ENCODE peak calls at places on chromosomes 16 and 17, in six cellular contexts. W, J, A, P, Y and B are unnamed samples.

GRCh38 chr17:45226620-45227019 is 4.9 kb downstream of the FMNL1 start:
- DNase-seq in W (no peak), J (no peak), A (no peak), P (no peak), Y (no peak), B (no peak)

GRCh38 chr17:5883775-5884665 is 186.2 kb upstream of the WSCD1 start:
- DNase-seq in W (no peak), J (no peak), A (no peak), P (no peak), Y (peak), B (no peak)

GRCh38 chr16:8893976-8894690 is 12.0 kb downstream of the LITAFD start:
- DNase-seq in W (no peak), J (no peak), A (no peak), P (no peak), Y (no peak), B (no peak)

GRCh38 chr16:11507991-11508390 is 78.7 kb downstream of the LITAF start:
- DNase-seq in W (no peak), J (no peak), A (no peak), P (no peak), Y (no peak), B (no peak)

GRCh38 chr17:38608648-38609047 is 2.9 kb upstream of the SRCIN1 start:
- DNase-seq in W (no peak), J (no peak), A (no peak), P (no peak), Y (peak), B (no peak)

GRCh38 chr17:78912082-78912481 is 9.1 kb upstream of the CEP295NL start:
- DNase-seq in W (no peak), J (no peak), A (no peak), P (no peak), Y (no peak), B (no peak)

GRCh38 chr16:64983226-64983625 is 138.6 kb downstream of the CDH11 start:
- DNase-seq in W (no peak), J (no peak), A (no peak), P (no peak), Y (no peak), B (no peak)

GRCh38 chr17:41618341-41619161 is 5.8 kb downstream of the KRT17 start:
- DNase-seq in W (no peak), J (no peak), A (no peak), P (no peak), Y (peak), B (no peak)

GRCh38 chr17:39739020-39739884 is 1.5 kb downstream of the GRB7 start:
- DNase-seq in W (no peak), J (no peak), A (no peak), P (no peak), Y (peak), B (no peak)

GRCh38 chr16:48592839-48593429 is 17.0 kb downstream of the N4BP1 start:
- DNase-seq in W (peak), J (no peak), A (no peak), P (no peak), Y (no peak), B (no peak)

GRCh38 chr16:29312835-29313558 is 93.5 kb downstream of the NPIPB11 start:
- DNase-seq in W (peak), J (no peak), A (no peak), P (no peak), Y (no peak), B (no peak)

GRCh38 chr17:48278755-48279491 is 151.1 kb downstream of the SKAP1 start:
- DNase-seq in W (no peak), J (no peak), A (no peak), P (no peak), Y (no peak), B (no peak)

GRCh38 chr16:71784093-71784492 is 24.5 kb downstream of the AP1G1 start:
- DNase-seq in W (no peak), J (no peak), A (no peak), P (no peak), Y (no peak), B (no peak)

GRCh38 chr17:81328925-81329278 is 33.8 kb upstream of the SLC38A10 start:
- DNase-seq in W (no peak), J (no peak), A (no peak), P (no peak), Y (peak), B (no peak)

GRCh38 chr17:17783121-17783824 is 53.5 kb downstream of the SREBF1 start:
- DNase-seq in W (peak), J (peak), A (peak), P (no peak), Y (peak), B (peak)

GRCh38 chr16:3065742-3066439 is 451 bp downstream of the IL32 start:
- DNase-seq in W (no peak), J (no peak), A (no peak), P (no peak), Y (no peak), B (no peak)

GRCh38 chr16:65937455-65937854 is 429.0 kb upstream of the CDH5 start:
- DNase-seq in W (no peak), J (no peak), A (no peak), P (no peak), Y (no peak), B (no peak)

GRCh38 chr17:64130559-64131001 is 636 bp upstream of the ERN1 start:
- DNase-seq in W (no peak), J (peak), A (no peak), P (peak), Y (peak), B (peak)

GRCh38 chr16:73671102-73671501 is 623.2 kb upstream of the ZFHX3 start:
- DNase-seq in W (no peak), J (no peak), A (no peak), P (no peak), Y (no peak), B (no peak)

GRCh38 chr16:89093602-89094251 is at the start of gene ACSF3:
- DNase-seq in W (peak), J (peak), A (peak), P (peak), Y (no peak), B (peak)

GRCh38 chr17:31433811-31434210 is 42.3 kb downstream of the RAB11FIP4 start:
- DNase-seq in W (no peak), J (no peak), A (no peak), P (no peak), Y (no peak), B (no peak)

GRCh38 chr17:63832455-63832854 is 5.0 kb upstream of the FTSJ3 start:
- DNase-seq in W (no peak), J (no peak), A (no peak), P (no peak), Y (no peak), B (no peak)

GRCh38 chr17:61218438-61218837 is 181.2 kb upstream of the TBX2 start:
- DNase-seq in W (peak), J (peak), A (no peak), P (peak), Y (peak), B (peak)

GRCh38 chr16:70706948-70707465 is 21.2 kb upstream of the MTSS2 start:
- DNase-seq in W (peak), J (peak), A (no peak), P (peak), Y (peak), B (no peak)

DNA sequence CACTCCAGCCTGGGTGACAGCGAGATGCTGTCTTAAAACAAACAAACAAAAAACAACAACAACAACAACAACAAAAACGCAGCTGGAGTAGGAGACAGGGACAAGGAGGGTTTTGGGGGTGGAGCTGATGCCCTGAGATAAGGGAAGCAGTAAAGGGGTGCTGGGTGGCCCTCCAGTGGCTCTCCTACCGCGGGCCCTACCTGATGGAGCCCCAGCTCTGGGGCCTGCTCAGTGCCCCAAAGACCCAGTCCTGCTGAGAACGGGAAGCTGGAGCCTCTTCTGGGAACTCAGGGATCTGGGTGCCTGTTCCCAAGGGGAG is 21.3 kb upstream of the NAGS start:
- DNase-seq in W (no peak), J (no peak), A (no peak), P (no peak), Y (no peak), B (no peak)
- H3K4me3 ChIP-seq in W (no peak), J (no peak), A (peak), P (no peak), Y (no peak), B (no peak)

DNA sequence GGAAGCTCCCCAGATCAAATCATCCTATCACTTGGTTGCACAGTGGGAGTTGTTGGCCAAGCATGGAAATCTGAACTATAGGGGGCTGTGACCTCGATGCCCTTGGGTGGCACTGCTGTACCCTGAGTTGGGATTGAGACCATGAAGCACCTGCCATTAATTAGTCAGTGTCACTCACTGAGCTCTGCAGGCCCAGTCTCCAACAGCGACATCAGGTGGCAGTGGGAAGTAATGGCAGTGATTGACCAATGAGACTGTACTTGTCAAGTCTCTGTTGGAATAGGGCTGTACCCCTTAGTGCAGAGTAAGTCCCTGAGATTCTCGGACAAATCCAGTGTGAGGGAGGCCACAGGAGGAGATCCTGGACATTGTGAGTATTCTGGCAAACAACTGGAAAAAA is 118.0 kb upstream of the RPL38 start:
- DNase-seq in W (no peak), J (peak), A (no peak), P (no peak), Y (no peak), B (peak)
- TF ChIP-seq CTCF in W (peak), J (no peak), A (no peak), P (peak), Y (no peak), B (peak)

GRCh38 chr17:75514299-75515228 is 773 bp downstream of the CASKIN2 start:
- DNase-seq in W (no peak), J (no peak), A (no peak), P (no peak), Y (peak), B (no peak)
- H3K4me3 ChIP-seq in W (peak), J (peak), A (peak), P (peak), Y (peak), B (no peak)

GRCh38 chr16:1152651-1153259 is at the start of gene CACNA1H:
- DNase-seq in W (no peak), J (no peak), A (peak), P (no peak), Y (no peak), B (no peak)
- TF ChIP-seq CTCF in W (peak), J (no peak), A (peak), P (no peak), Y (no peak), B (no peak)

GRCh38 chr17:7176107-7176851 is 2.9 kb downstream of the ASGR1 start:
- DNase-seq in W (no peak), J (no peak), A (no peak), P (no peak), Y (no peak), B (no peak)

GRCh38 chr17:7177954-7178477 is 1.2 kb downstream of the ASGR1 start:
- DNase-seq in W (peak), J (peak), A (no peak), P (no peak), Y (peak), B (no peak)

GRCh38 chr17:7178973-7179316 is 225 bp downstream of the ASGR1 start:
- DNase-seq in W (no peak), J (no peak), A (no peak), P (no peak), Y (no peak), B (no peak)

GRCh38 chr17:7176870-7177209 is 2.3 kb downstream of the ASGR1 start:
- DNase-seq in W (no peak), J (peak), A (no peak), P (no peak), Y (no peak), B (no peak)

GRCh38 chr17:7177210-7177953 is 1.8 kb downstream of the ASGR1 start:
- DNase-seq in W (peak), J (peak), A (peak), P (peak), Y (peak), B (peak)
- H3K4me3 ChIP-seq in W (peak), J (peak), A (peak), P (peak), Y (peak), B (no peak)